ENCODE peak calls at places on chromosome 22, in five cellular contexts. One of them, this sample, is unnamed. For H3K36me3, the result is how much of the 10 kb centered on the place peaks cover.

GRCh38 chr22:49725516-49725915 is 102.2 kb downstream of the BRD1 start:
- DNase-seq in mammary epithelial cell: no peak
- DNase-seq in HCT116: no peak
- DNase-seq in endothelial cell of umbilical vein: no peak
- DNase-seq in K562: no peak
- DNase-seq in this sample: no peak

GRCh38 chr22:39908737-39909136 is 7.9 kb downstream of the GRAP2 start:
- DNase-seq in endothelial cell of umbilical vein: no peak
- DNase-seq in K562: peak
- DNase-seq in mammary epithelial cell: peak
- DNase-seq in HCT116: no peak
- DNase-seq in this sample: no peak

GRCh38 chr22:30968015-30968923 is at the start of gene MORC2:
- DNase-seq in K562: peak
- DNase-seq in HCT116: no peak
- DNase-seq in mammary epithelial cell: no peak
- DNase-seq in endothelial cell of umbilical vein: no peak
- DNase-seq in this sample: no peak

GRCh38 chr22:49517721-49518120 is 310.0 kb downstream of the BRD1 start:
- DNase-seq in K562: no peak
- DNase-seq in HCT116: no peak
- DNase-seq in mammary epithelial cell: no peak
- DNase-seq in endothelial cell of umbilical vein: no peak
- DNase-seq in this sample: no peak

GRCh38 chr22:30922151-30922611 is 46.4 kb downstream of the MORC2 start:
- DNase-seq in endothelial cell of umbilical vein: peak
- DNase-seq in mammary epithelial cell: peak
- DNase-seq in HCT116: no peak
- DNase-seq in K562: no peak
- DNase-seq in this sample: no peak

GRCh38 chr22:20589614-20590476 is 82.4 kb downstream of the MED15 start:
- DNase-seq in endothelial cell of umbilical vein: no peak
- DNase-seq in K562: no peak
- DNase-seq in mammary epithelial cell: no peak
- DNase-seq in HCT116: no peak
- DNase-seq in this sample: no peak

GRCh38 chr22:45502215-45503070 is at the start of gene FBLN1:
- DNase-seq in K562: peak
- DNase-seq in mammary epithelial cell: no peak
- DNase-seq in endothelial cell of umbilical vein: no peak
- DNase-seq in HCT116: no peak
- DNase-seq in this sample: peak

GRCh38 chr22:28129319-28129962 is 210.4 kb upstream of the PITPNB start:
- DNase-seq in K562: no peak
- DNase-seq in mammary epithelial cell: no peak
- DNase-seq in endothelial cell of umbilical vein: no peak
- DNase-seq in HCT116: no peak
- DNase-seq in this sample: no peak

GRCh38 chr22:47376901-47377520 is 614.6 kb downstream of the TBC1D22A start:
- DNase-seq in endothelial cell of umbilical vein: no peak
- DNase-seq in mammary epithelial cell: no peak
- DNase-seq in K562: no peak
- DNase-seq in HCT116: no peak
- DNase-seq in this sample: no peak

GRCh38 chr22:41405588-41405987 is 23.8 kb downstream of the TEF start:
- DNase-seq in mammary epithelial cell: no peak
- DNase-seq in HCT116: no peak
- DNase-seq in endothelial cell of umbilical vein: no peak
- DNase-seq in K562: no peak
- DNase-seq in this sample: no peak

GRCh38 chr22:17120711-17121234 is 387 bp downstream of the TMEM121B start:
- DNase-seq in endothelial cell of umbilical vein: no peak
- DNase-seq in K562: no peak
- DNase-seq in HCT116: no peak
- DNase-seq in mammary epithelial cell: no peak
- DNase-seq in this sample: no peak

GRCh38 chr22:24706050-24706449 is 68.5 kb downstream of the PIWIL3 start:
- DNase-seq in HCT116: no peak
- DNase-seq in K562: peak
- DNase-seq in mammary epithelial cell: no peak
- DNase-seq in endothelial cell of umbilical vein: peak
- DNase-seq in this sample: no peak

GRCh38 chr22:31241936-31242335 is 29.8 kb downstream of the LIMK2 start:
- DNase-seq in mammary epithelial cell: no peak
- DNase-seq in HCT116: no peak
- DNase-seq in K562: no peak
- DNase-seq in endothelial cell of umbilical vein: peak
- DNase-seq in this sample: no peak

GRCh38 chr22:50627914-50628542 is at the start of gene ARSA:
- DNase-seq in mammary epithelial cell: peak
- DNase-seq in HCT116: no peak
- DNase-seq in endothelial cell of umbilical vein: peak
- DNase-seq in K562: peak
- DNase-seq in this sample: peak

GRCh38 chr22:35192121-35192918 is 65.0 kb upstream of the HMGXB4 start:
- DNase-seq in mammary epithelial cell: peak
- DNase-seq in HCT116: no peak
- DNase-seq in endothelial cell of umbilical vein: no peak
- DNase-seq in K562: no peak
- DNase-seq in this sample: no peak

GRCh38 chr22:48926663-48927062 is 901.0 kb downstream of the BRD1 start:
- DNase-seq in K562: no peak
- DNase-seq in endothelial cell of umbilical vein: no peak
- DNase-seq in mammary epithelial cell: no peak
- DNase-seq in HCT116: no peak
- DNase-seq in this sample: no peak

GRCh38 chr22:31229402-31230140 is 17.5 kb downstream of the LIMK2 start:
- DNase-seq in endothelial cell of umbilical vein: peak
- DNase-seq in mammary epithelial cell: no peak
- DNase-seq in HCT116: no peak
- DNase-seq in K562: peak
- DNase-seq in this sample: no peak

GRCh38 chr22:26590525-26590858 is 560 bp upstream of the TPST2 start:
- DNase-seq in K562: no peak
- DNase-seq in HCT116: no peak
- DNase-seq in endothelial cell of umbilical vein: no peak
- DNase-seq in mammary epithelial cell: no peak
- DNase-seq in this sample: no peak

GRCh38 chr22:26673485-26673884 is 16.1 kb downstream of the MIAT start:
- DNase-seq in endothelial cell of umbilical vein: no peak
- DNase-seq in K562: no peak
- DNase-seq in mammary epithelial cell: peak
- DNase-seq in HCT116: no peak
- DNase-seq in this sample: no peak

GRCh38 chr22:36456459-36456835 is 25.0 kb downstream of the TXN2 start:
- DNase-seq in HCT116: no peak
- DNase-seq in mammary epithelial cell: no peak
- DNase-seq in K562: no peak
- DNase-seq in endothelial cell of umbilical vein: no peak
- DNase-seq in this sample: no peak

GRCh38 chr22:50544078-50544745 is 1.5 kb upstream of the KLHDC7B start:
- DNase-seq in mammary epithelial cell: no peak
- DNase-seq in endothelial cell of umbilical vein: peak
- DNase-seq in HCT116: no peak
- DNase-seq in K562: no peak
- DNase-seq in this sample: peak

GRCh38 chr22:24157783-24158170 is 23.5 kb upstream of the SUSD2 start:
- DNase-seq in mammary epithelial cell: no peak
- DNase-seq in K562: no peak
- DNase-seq in endothelial cell of umbilical vein: no peak
- DNase-seq in HCT116: no peak
- DNase-seq in this sample: no peak

GRCh38 chr22:30308518-30309230 is 18.1 kb downstream of the TBC1D10A start:
- DNase-seq in HCT116: no peak
- DNase-seq in endothelial cell of umbilical vein: no peak
- DNase-seq in mammary epithelial cell: peak
- DNase-seq in K562: no peak
- DNase-seq in this sample: no peak

GRCh38 chr22:27385261-27385998 is 416.1 kb downstream of the MN1 start:
- DNase-seq in HCT116: no peak
- DNase-seq in mammary epithelial cell: no peak
- DNase-seq in K562: no peak
- DNase-seq in endothelial cell of umbilical vein: no peak
- DNase-seq in this sample: no peak

GRCh38 chr22:49199224-49199623 is 628.4 kb downstream of the BRD1 start:
- DNase-seq in endothelial cell of umbilical vein: no peak
- DNase-seq in mammary epithelial cell: no peak
- DNase-seq in K562: no peak
- DNase-seq in HCT116: no peak
- DNase-seq in this sample: no peak

GRCh38 chr22:22692707-22693530 is 48.5 kb downstream of the GGTLC2 start:
- DNase-seq in mammary epithelial cell: peak
- DNase-seq in endothelial cell of umbilical vein: peak
- DNase-seq in HCT116: no peak
- DNase-seq in K562: peak
- DNase-seq in this sample: peak

GRCh38 chr22:49402169-49402568 is 425.5 kb downstream of the BRD1 start:
- DNase-seq in K562: no peak
- DNase-seq in mammary epithelial cell: no peak
- DNase-seq in HCT116: no peak
- DNase-seq in endothelial cell of umbilical vein: no peak
- DNase-seq in this sample: no peak

GRCh38 chr22:45914309-45914708 is 62.7 kb downstream of the WNT7B start:
- DNase-seq in K562: no peak
- DNase-seq in endothelial cell of umbilical vein: no peak
- DNase-seq in HCT116: no peak
- DNase-seq in mammary epithelial cell: no peak
- DNase-seq in this sample: no peak

GRCh38 chr22:35721954-35722353 is 4.3 kb downstream of the APOL5 start:
- DNase-seq in endothelial cell of umbilical vein: no peak
- DNase-seq in HCT116: no peak
- DNase-seq in K562: peak
- DNase-seq in mammary epithelial cell: no peak
- DNase-seq in this sample: no peak

GRCh38 chr22:24134090-24134846 is 47.0 kb upstream of the SUSD2 start:
- DNase-seq in K562: no peak
- DNase-seq in endothelial cell of umbilical vein: no peak
- DNase-seq in mammary epithelial cell: no peak
- DNase-seq in HCT116: no peak
- DNase-seq in this sample: no peak

GRCh38 chr22:44352378-44353062 is 39.8 kb upstream of the SHISAL1 start:
- DNase-seq in mammary epithelial cell: no peak
- DNase-seq in endothelial cell of umbilical vein: no peak
- DNase-seq in HCT116: no peak
- DNase-seq in K562: no peak
- DNase-seq in this sample: no peak
- H3K27ac ChIP-seq in mammary epithelial cell: peak
- H3K27ac ChIP-seq in endothelial cell of umbilical vein: no peak
- H3K27ac ChIP-seq in HCT116: no peak
- H3K27ac ChIP-seq in K562: no peak
- H3K27ac ChIP-seq in this sample: peak

DNA sequence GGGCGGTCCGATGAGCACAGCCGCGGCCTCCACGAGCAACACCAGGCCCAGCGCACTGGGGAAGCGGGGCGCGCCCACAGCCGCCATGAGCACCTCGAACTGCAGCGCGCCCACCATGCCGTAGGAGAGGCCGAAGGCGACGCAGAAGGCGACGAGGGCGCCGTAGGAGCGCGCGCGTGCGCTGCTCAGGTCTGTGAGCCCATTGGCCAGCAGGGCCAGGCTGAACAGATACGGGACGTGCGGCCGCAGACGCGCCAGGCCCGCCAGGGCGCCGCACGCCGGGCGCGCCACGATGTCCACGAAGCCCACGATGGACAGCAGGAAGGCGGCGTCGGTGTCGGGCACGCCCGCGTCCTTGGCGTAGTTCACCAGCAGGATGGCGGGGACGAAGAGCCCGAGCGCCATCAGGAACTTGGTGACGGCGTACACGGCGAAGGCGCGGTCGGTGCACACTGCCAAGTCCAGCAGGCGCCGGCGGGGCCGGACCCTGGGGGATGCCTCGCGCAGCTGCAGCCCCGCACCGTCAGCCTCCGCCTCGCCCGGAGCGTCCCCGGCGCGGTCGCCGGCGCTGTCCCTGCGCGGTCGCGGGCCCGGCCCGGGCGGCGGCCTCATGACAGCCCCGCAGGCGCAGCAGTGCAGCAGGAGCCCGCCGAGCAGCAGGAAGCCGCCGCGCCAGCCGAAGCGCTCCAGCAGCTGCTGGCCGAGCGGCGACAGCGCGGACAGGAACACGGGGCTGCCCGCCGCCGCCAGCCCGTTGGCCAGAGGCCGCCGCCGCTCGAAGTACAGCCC is 2.9 kb downstream of the SLC16A8 start:
- DNase-seq in HCT116: no peak
- DNase-seq in K562: no peak
- DNase-seq in endothelial cell of umbilical vein: peak
- DNase-seq in mammary epithelial cell: no peak
- DNase-seq in this sample: no peak
- TF ChIP-seq EZH2 in HCT116: no peak
- TF ChIP-seq EZH2 in K562: no peak
- TF ChIP-seq EZH2 in endothelial cell of umbilical vein: peak
- TF ChIP-seq EZH2 in mammary epithelial cell: peak
- TF ChIP-seq EZH2 in this sample: no peak

DNA sequence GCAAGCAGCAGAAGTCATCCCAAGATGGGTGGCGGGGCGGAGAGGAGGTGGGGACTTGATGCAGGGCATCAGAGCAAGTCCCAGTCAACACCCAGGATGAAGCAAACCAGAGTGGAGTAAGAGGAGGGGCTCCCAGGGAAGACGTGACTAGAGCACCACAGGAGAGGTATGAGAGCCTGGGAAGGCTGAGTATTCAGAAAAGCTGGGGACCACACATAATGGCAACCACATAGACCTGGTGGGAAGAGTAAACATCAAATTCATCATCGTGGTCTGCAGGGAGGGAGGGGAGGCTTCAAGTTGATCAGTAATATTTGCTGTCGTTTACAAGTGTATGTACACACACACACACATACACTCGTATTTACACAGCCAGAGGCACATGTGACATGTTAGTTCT is 60.7 kb upstream of the CLTCL1 start:
- DNase-seq in mammary epithelial cell: no peak
- DNase-seq in endothelial cell of umbilical vein: no peak
- DNase-seq in HCT116: no peak
- DNase-seq in K562: no peak
- DNase-seq in this sample: no peak
- H3K36me3 ChIP-seq in mammary epithelial cell: under half
- H3K36me3 ChIP-seq in endothelial cell of umbilical vein: under half
- H3K36me3 ChIP-seq in HCT116: under half
- H3K36me3 ChIP-seq in K562: half or more
- H3K36me3 ChIP-seq in this sample: under half

GRCh38 chr22:43129426-43130425 is 13.5 kb downstream of the MCAT start:
- DNase-seq in endothelial cell of umbilical vein: no peak
- DNase-seq in mammary epithelial cell: no peak
- DNase-seq in HCT116: no peak
- DNase-seq in K562: no peak
- DNase-seq in this sample: peak

GRCh38 chr22:43126506-43127165 is 16.1 kb downstream of the BIK start:
- DNase-seq in mammary epithelial cell: peak
- DNase-seq in HCT116: peak
- DNase-seq in K562: peak
- DNase-seq in endothelial cell of umbilical vein: peak
- DNase-seq in this sample: peak

GRCh38 chr22:43128116-43128515 is 15.1 kb downstream of the MCAT start:
- DNase-seq in K562: no peak
- DNase-seq in endothelial cell of umbilical vein: no peak
- DNase-seq in mammary epithelial cell: no peak
- DNase-seq in HCT116: no peak
- DNase-seq in this sample: peak

GRCh38 chr22:43128928-43129424 is 14.2 kb downstream of the MCAT start:
- DNase-seq in HCT116: no peak
- DNase-seq in mammary epithelial cell: no peak
- DNase-seq in K562: peak
- DNase-seq in endothelial cell of umbilical vein: no peak
- DNase-seq in this sample: peak

GRCh38 chr22:43127166-43127908 is 15.9 kb downstream of the MCAT start:
- DNase-seq in endothelial cell of umbilical vein: no peak
- DNase-seq in mammary epithelial cell: peak
- DNase-seq in HCT116: peak
- DNase-seq in K562: peak
- DNase-seq in this sample: peak
- H3K27ac ChIP-seq in endothelial cell of umbilical vein: peak
- H3K27ac ChIP-seq in mammary epithelial cell: peak
- H3K27ac ChIP-seq in HCT116: peak
- H3K27ac ChIP-seq in K562: no peak
- H3K27ac ChIP-seq in this sample: peak

This sample was measured in PC-9.